ENCODE peak calls at places on chromosomes 2 and 18, in nine cellular contexts. S, G, B, L, E, K, Q, X and I are unnamed samples.

GRCh38 chr18:23824235-23824634 is 135.0 kb downstream of the LAMA3 start:
- DNase-seq in S (no peak), G (no peak), B (no peak), L (no peak), E (no peak), K (no peak), Q (peak), X (no peak), I (no peak)

GRCh38 chr2:20521193-20521592 is 74.3 kb downstream of the RHOB start:
- DNase-seq in S (no peak), G (no peak), B (no peak), L (no peak), E (no peak), K (no peak), Q (no peak), X (no peak), I (no peak)

GRCh38 chr18:41585512-41585911 is 369.5 kb upstream of the PIK3C3 start:
- DNase-seq in S (no peak), G (no peak), B (no peak), L (no peak), E (no peak), K (no peak), Q (no peak), X (no peak), I (no peak)

GRCh38 chr2:237527241-237527640 is 39.1 kb upstream of the PRLH start:
- DNase-seq in S (no peak), G (no peak), B (no peak), L (no peak), E (no peak), K (no peak), Q (no peak), X (no peak), I (no peak)

GRCh38 chr2:195494452-195494851 is 162.6 kb upstream of the SLC39A10 start:
- DNase-seq in S (no peak), G (no peak), B (no peak), L (no peak), E (no peak), K (peak), Q (no peak), X (peak), I (no peak)

GRCh38 chr2:14511541-14511940 is 121.0 kb upstream of the LRATD1 start:
- DNase-seq in S (no peak), G (no peak), B (no peak), L (no peak), E (no peak), K (no peak), Q (no peak), X (no peak), I (no peak)

GRCh38 chr18:46215902-46216723 is 111.9 kb downstream of the HAUS1 start:
- DNase-seq in S (no peak), G (no peak), B (no peak), L (no peak), E (no peak), K (no peak), Q (no peak), X (no peak), I (no peak)

GRCh38 chr2:134173338-134174016 is 80.4 kb upstream of the MGAT5 start:
- DNase-seq in S (no peak), G (no peak), B (no peak), L (no peak), E (no peak), K (no peak), Q (no peak), X (no peak), I (no peak)

GRCh38 chr2:234355798-234356365 is 141.0 kb downstream of the ARL4C start:
- DNase-seq in S (no peak), G (no peak), B (no peak), L (no peak), E (no peak), K (no peak), Q (no peak), X (no peak), I (no peak)

GRCh38 chr18:2994603-2995432 is 18.1 kb downstream of the LPIN2 start:
- DNase-seq in S (no peak), G (no peak), B (no peak), L (peak), E (no peak), K (peak), Q (no peak), X (no peak), I (no peak)

GRCh38 chr2:212892193-212892592 is 259.2 kb downstream of the IKZF2 start:
- DNase-seq in S (no peak), G (no peak), B (no peak), L (no peak), E (peak), K (peak), Q (peak), X (peak), I (peak)

GRCh38 chr2:17791121-17791902 is 24.9 kb upstream of the MSGN1 start:
- DNase-seq in S (no peak), G (no peak), B (no peak), L (no peak), E (peak), K (no peak), Q (peak), X (peak), I (peak)

GRCh38 chr2:239262484-239263230 is 138.2 kb downstream of the HDAC4 start:
- DNase-seq in S (no peak), G (no peak), B (peak), L (no peak), E (no peak), K (no peak), Q (no peak), X (no peak), I (no peak)

GRCh38 chr2:11159574-11160170 is 4.4 kb downstream of the SLC66A3 start:
- DNase-seq in S (no peak), G (no peak), B (no peak), L (no peak), E (no peak), K (no peak), Q (no peak), X (no peak), I (no peak)

GRCh38 chr2:55862269-55862668 is 61.3 kb downstream of the EFEMP1 start:
- DNase-seq in S (no peak), G (no peak), B (no peak), L (no peak), E (peak), K (peak), Q (peak), X (peak), I (peak)

GRCh38 chr2:59932341-59932740 is 621.1 kb downstream of the BCL11A start:
- DNase-seq in S (no peak), G (no peak), B (no peak), L (no peak), E (no peak), K (no peak), Q (no peak), X (no peak), I (no peak)

GRCh38 chr18:75408554-75409506 is 18.7 kb downstream of the SMIM21 start:
- DNase-seq in S (no peak), G (no peak), B (peak), L (no peak), E (peak), K (peak), Q (peak), X (peak), I (peak)

GRCh38 chr18:21955757-21956652 is 213.4 kb upstream of the GATA6 start:
- DNase-seq in S (peak), G (peak), B (peak), L (peak), E (peak), K (peak), Q (peak), X (peak), I (peak)